ENCODE peak calls at places on chromosomes 12 and 14, in seven cellular contexts. Y is mesothelial cell of epicardium, D is astrocyte of the spinal cord, M is ovary, E is kidney epithelial cell, R is progenitor cell of endocrine pancreas, B is activated B cell treated with CpG ODN at 0.5 μM for 24 hours. N is an unnamed sample.

GRCh38 chr14:99853206-99853605 is 60.0 kb downstream of the EML1 start:
- DNase-seq in Y (no peak), D (no peak), M (no peak), E (no peak), R (no peak), B (no peak), N (no peak)

GRCh38 chr14:76456200-76456599 is 80.3 kb downstream of the ESRRB start:
- DNase-seq in Y (no peak), D (no peak), M (no peak), E (no peak), R (peak; percentile 39), B (no peak), N (peak; percentile 36)

GRCh38 chr14:100410056-100410565 is 87.0 kb downstream of the SLC25A47 start:
- DNase-seq in Y (no peak), D (peak; percentile 89), M (no peak), E (no peak), R (no peak), B (no peak), N (no peak)

GRCh38 chr12:76025601-76026575 is 5.7 kb downstream of the PHLDA1 start:
- DNase-seq in Y (no peak), D (peak; percentile 90), M (no peak), E (no peak), R (no peak), B (no peak), N (no peak)

GRCh38 chr14:37585101-37585479 is 10.0 kb downstream of the FOXA1 start:
- DNase-seq in Y (no peak), D (no peak), M (no peak), E (no peak), R (no peak), B (no peak), N (no peak)

GRCh38 chr14:100604709-100605108 is 17.5 kb upstream of the BEGAIN start:
- DNase-seq in Y (no peak), D (no peak), M (peak; percentile 26), E (no peak), R (no peak), B (no peak), N (no peak)

GRCh38 chr14:22650960-22651521 is 6.9 kb upstream of the OR6J1 start:
- DNase-seq in Y (no peak), D (peak; percentile 55), M (no peak), E (peak; percentile 23), R (no peak), B (no peak), N (no peak)

GRCh38 chr14:72665259-72665658 is 228.6 kb downstream of the DPF3 start:
- DNase-seq in Y (no peak), D (peak; percentile 97), M (no peak), E (peak; percentile 98), R (no peak), B (no peak), N (no peak)

GRCh38 chr14:90053044-90053443 is 8.8 kb upstream of the KCNK13 start:
- DNase-seq in Y (no peak), D (no peak), M (no peak), E (no peak), R (no peak), B (no peak), N (no peak)

GRCh38 chr14:54686219-54686870 is 119.4 kb downstream of the SAMD4A start:
- DNase-seq in Y (no peak), D (peak; percentile 89), M (peak; percentile 49), E (no peak), R (no peak), B (no peak), N (no peak)

GRCh38 chr12:130463259-130463658 is 125.6 kb downstream of the PIWIL1 start:
- DNase-seq in Y (no peak), D (no peak), M (no peak), E (no peak), R (no peak), B (no peak), N (no peak)

GRCh38 chr14:105475916-105476845 is 1.6 kb downstream of the CRIP2 start:
- DNase-seq in Y (no peak), D (peak; percentile 31), M (no peak), E (no peak), R (no peak), B (no peak), N (no peak)

GRCh38 chr12:132199101-132199500 is 54.8 kb downstream of the NOC4L start:
- DNase-seq in Y (no peak), D (no peak), M (no peak), E (no peak), R (no peak), B (no peak), N (no peak)

GRCh38 chr14:87334997-87335675 is 657.8 kb downstream of the GALC start:
- DNase-seq in Y (no peak), D (no peak), M (no peak), E (no peak), R (no peak), B (no peak), N (no peak)

GRCh38 chr14:65044596-65044959 is 57.7 kb downstream of the MAX start:
- DNase-seq in Y (no peak), D (no peak), M (no peak), E (no peak), R (no peak), B (no peak), N (no peak)

GRCh38 chr12:67069451-67070306 is 199.5 kb upstream of the CAND1 start:
- DNase-seq in Y (peak; percentile 37), D (peak; percentile 18), M (peak; percentile 52), E (no peak), R (peak; percentile 41), B (peak; percentile 18), N (no peak)

GRCh38 chr12:97659117-97659880 is 196.7 kb downstream of the RMST start:
- DNase-seq in Y (no peak), D (no peak), M (no peak), E (no peak), R (no peak), B (no peak), N (no peak)

GRCh38 chr12:101743724-101744472 is 4.6 kb upstream of the SYCP3 start:
- DNase-seq in Y (no peak), D (no peak), M (no peak), E (peak; percentile 29), R (no peak), B (peak; percentile 54), N (no peak)

GRCh38 chr12:646303-647038 is 16.8 kb downstream of the NINJ2 start:
- DNase-seq in Y (no peak), D (no peak), M (peak; percentile 75), E (no peak), R (no peak), B (no peak), N (no peak)

GRCh38 chr14:37819155-37820015 is 224.0 kb downstream of the TTC6 start:
- DNase-seq in Y (no peak), D (peak; percentile 71), M (no peak), E (peak; percentile 16), R (no peak), B (no peak), N (no peak)

GRCh38 chr12:116943419-116944372 is 32.9 kb downstream of the FBXW8 start:
- DNase-seq in Y (no peak), D (no peak), M (no peak), E (no peak), R (no peak), B (no peak), N (no peak)

GRCh38 chr12:65962921-65963883 is 138.9 kb downstream of the HMGA2 start:
- DNase-seq in Y (no peak), D (peak; percentile 75), M (peak; percentile 38), E (no peak), R (no peak), B (no peak), N (no peak)

GRCh38 chr14:65860956-65861631 is 448.6 kb downstream of the FUT8 start:
- DNase-seq in Y (no peak), D (no peak), M (no peak), E (no peak), R (no peak), B (no peak), N (no peak)

GRCh38 chr12:46133751-46134150 is 135.1 kb downstream of the SLC38A1 start:
- DNase-seq in Y (no peak), D (no peak), M (no peak), E (no peak), R (no peak), B (no peak), N (no peak)

GRCh38 chr14:36477266-36477665 is 42.8 kb downstream of the NKX2-1 start:
- DNase-seq in Y (no peak), D (no peak), M (no peak), E (peak; percentile 18), R (no peak), B (no peak), N (no peak)

GRCh38 chr12:125203145-125203765 is 138.0 kb downstream of the AACS start:
- DNase-seq in Y (no peak), D (no peak), M (no peak), E (no peak), R (no peak), B (no peak), N (no peak)
- TF ChIP-seq CTCF in Y (peak; percentile 40), D (peak; percentile 63), M (no peak), E (peak; percentile 57), R (peak; percentile 63), B (no peak), N (peak; percentile 72)

DNA sequence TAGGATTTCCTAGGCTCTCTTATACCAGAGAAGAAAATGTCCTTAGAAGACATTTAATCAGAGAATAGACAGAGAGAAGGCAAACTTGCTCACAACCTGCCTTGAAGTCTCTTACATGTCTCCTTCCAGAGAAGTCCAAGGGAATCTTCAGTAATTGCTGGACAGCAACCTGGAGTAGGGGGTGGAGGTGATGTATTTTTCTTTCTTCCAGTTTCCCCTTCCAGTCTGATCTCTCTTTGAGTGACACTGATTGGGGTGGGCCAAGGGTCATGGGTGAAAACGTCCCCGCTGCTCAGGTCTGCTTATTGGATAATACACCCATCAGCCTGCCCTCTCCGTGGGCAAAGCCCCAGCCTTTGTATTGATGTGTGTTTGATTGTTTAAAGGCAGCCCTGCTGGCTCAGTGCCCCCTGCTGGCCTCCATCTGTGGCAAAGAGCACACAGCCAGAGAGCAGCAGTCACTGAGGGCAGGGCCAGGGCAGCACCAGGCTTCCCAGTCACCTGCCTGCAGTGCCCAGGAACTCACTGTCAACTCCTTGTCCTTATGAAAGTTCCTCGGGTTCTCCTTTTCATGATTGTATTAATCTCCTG is 35.7 kb upstream of the ATP2A2 start:
- DNase-seq in Y (no peak), D (no peak), M (no peak), E (no peak), R (no peak), B (peak; percentile 36), N (no peak)
- TF ChIP-seq CTCF in Y (no peak), D (peak; percentile 41), M (no peak), E (no peak), R (peak; percentile 26), B (no peak), N (peak; percentile 26)

DNA sequence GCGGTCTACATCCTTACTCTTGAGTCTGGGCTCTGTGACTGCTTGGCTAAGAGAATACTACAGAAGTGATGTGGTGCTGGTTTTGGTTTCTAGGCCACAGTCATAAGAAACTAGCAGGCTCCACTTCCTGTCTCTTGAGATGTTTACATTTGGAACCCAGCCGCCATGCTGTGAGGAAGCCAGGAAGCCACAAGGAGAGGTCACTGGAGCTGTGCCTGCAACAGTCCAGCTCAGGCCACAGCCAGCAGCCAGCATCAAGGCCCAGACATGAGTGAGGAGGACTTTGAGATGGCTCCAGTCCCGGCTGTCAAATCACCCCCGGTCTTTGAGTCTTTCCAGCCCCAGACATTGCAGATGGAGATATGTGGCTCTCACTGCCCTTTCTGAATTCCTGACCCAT is 12.9 kb upstream of the FAM181A start:
- DNase-seq in Y (no peak), D (no peak), M (no peak), E (no peak), R (no peak), B (no peak), N (no peak)
- TF ChIP-seq CTCF in Y (no peak), D (no peak), M (no peak), E (no peak), R (no peak), B (no peak), N (no peak)

GRCh38 chr12:4579305-4580097 is 17.5 kb downstream of the DYRK4 start:
- DNase-seq in Y (no peak), D (no peak), M (no peak), E (no peak), R (no peak), B (no peak), N (no peak)
- TF ChIP-seq CTCF in Y (no peak), D (peak; percentile 27), M (no peak), E (no peak), R (no peak), B (no peak), N (peak; percentile 73)

N was measured in D721Med.